ENCODE peak calls at places on chromosomes 11 and 22, in nine cellular contexts. N is AG04450; P is right cardiac atrium; X is Panc1; A is trophoblast cell; J is ascending aorta; O is CD4-positive, alpha-beta memory T cell; M is gastrocnemius medialis; K is lung. H is an unnamed sample.

GRCh38 chr22:36431977-36432376 is 44.2 kb upstream of the MYH9 start:
- DNase-seq in K (no peak), A (no peak), O (no peak), P (no peak), X (no peak), J (no peak), N (no peak), M (no peak), H (no peak)

GRCh38 chr11:10864688-10865087 is 6.8 kb upstream of the ZBED5 start:
- DNase-seq in K (no peak), N (no peak), P (no peak), A (no peak), X (no peak), M (no peak), J (no peak), O (no peak), H (no peak)

GRCh38 chr11:18463439-18463838 is 7.8 kb downstream of the LDHAL6A start:
- DNase-seq in X (no peak), J (no peak), M (no peak), P (no peak), A (no peak), K (no peak), N (no peak), O (no peak), H (no peak)

GRCh38 chr22:38570841-38571364 is 920 bp upstream of the DMC1 start:
- DNase-seq in P (peak; percentile 72), K (no peak), O (peak; percentile 34), M (no peak), A (no peak), J (peak; percentile 9), N (no peak), X (no peak), H (no peak)

GRCh38 chr11:60530454-60530853 is 15.3 kb downstream of the MS4A13 start:
- DNase-seq in K (no peak), J (no peak), P (no peak), A (no peak), X (no peak), O (no peak), N (no peak), M (no peak), H (no peak)

GRCh38 chr22:42990131-42990838 is 24.7 kb downstream of the PACSIN2 start:
- DNase-seq in X (peak; percentile 24), A (peak; percentile 92), J (no peak), M (peak; percentile 48), O (no peak), K (no peak), P (peak; percentile 55), N (no peak), H (no peak)

GRCh38 chr22:45155050-45155840 is 8.5 kb upstream of the NUP50 start:
- DNase-seq in M (no peak), A (no peak), N (no peak), X (no peak), O (no peak), K (no peak), P (no peak), J (no peak), H (no peak)

GRCh38 chr11:78961186-78961782 is 386.6 kb upstream of the NARS2 start:
- DNase-seq in A (peak; percentile 44), M (no peak), P (no peak), K (peak; percentile 41), X (no peak), O (no peak), N (no peak), J (no peak), H (peak; percentile 37)

GRCh38 chr11:118156531-118157185 is 4.0 kb upstream of the SCN4B start:
- DNase-seq in N (no peak), O (peak; percentile 32), X (no peak), J (no peak), M (peak; percentile 38), K (no peak), A (no peak), P (no peak), H (no peak)

GRCh38 chr11:13874596-13874995 is 87.9 kb upstream of the SPON1 start:
- DNase-seq in M (no peak), O (no peak), J (no peak), N (no peak), K (no peak), P (no peak), A (no peak), X (no peak), H (no peak)

GRCh38 chr22:49310354-49310753 is 517.3 kb downstream of the BRD1 start:
- DNase-seq in N (no peak), P (no peak), J (no peak), M (no peak), O (no peak), K (no peak), A (no peak), X (no peak), H (no peak)

GRCh38 chr22:39486951-39487825 is 14.9 kb upstream of the MIEF1 start:
- DNase-seq in X (no peak), N (no peak), A (no peak), M (no peak), P (peak; percentile 56), J (no peak), K (no peak), O (no peak), H (no peak)

DNA sequence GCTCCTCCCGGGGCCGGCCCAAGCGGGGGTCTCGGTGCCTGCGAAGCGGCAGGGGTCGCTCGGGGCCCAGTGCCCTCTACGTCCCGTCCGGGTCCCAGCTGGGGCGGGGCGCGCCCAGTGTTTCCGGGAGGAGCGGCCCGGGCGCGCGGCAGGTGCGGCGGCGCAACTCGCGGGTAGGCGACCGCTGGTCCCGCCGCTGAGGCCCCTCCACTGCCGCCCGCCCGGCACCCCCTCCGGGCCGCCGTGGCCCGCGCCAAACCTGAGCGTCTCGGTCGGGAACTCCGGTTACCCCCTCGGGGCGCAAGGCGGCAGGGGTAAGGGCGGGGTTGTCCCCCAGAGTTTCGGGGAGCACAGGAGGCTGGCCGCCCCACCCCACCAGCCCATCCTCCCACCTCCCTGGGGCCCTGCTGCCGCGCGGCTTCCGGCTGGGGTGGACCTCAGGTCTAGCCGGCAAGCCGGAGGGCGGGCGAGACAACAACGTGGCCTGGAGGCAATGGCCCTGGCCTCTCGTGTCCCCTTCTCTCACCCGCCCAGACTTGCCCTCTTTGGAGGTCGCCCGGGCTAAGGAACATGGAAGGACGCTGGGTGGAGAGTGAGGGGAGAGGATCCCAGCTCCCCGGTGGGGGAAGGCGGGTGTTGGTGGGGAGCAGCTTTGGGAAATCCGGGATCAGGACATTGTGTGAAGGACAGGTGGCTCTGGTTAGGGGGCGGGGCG is 416 bp upstream of the CRACR2B start:
- DNase-seq in P (peak; percentile 78), J (no peak), N (no peak), K (peak; percentile 61), X (no peak), O (no peak), A (no peak), M (no peak), H (no peak)
- H3K27ac ChIP-seq in P (peak overlapping the region; percentile 38), J (no peak overlapping the region), N (no peak overlapping the region), K (peak overlapping the region; percentile 41), X (peak overlapping the region; percentile 92), O (no peak overlapping the region), A (no peak overlapping the region), M (peak overlapping the region; percentile 52), H (no peak overlapping the region)

GRCh38 chr11:98701541-98701940 is 319.2 kb upstream of the CNTN5 start:
- DNase-seq in P (no peak), A (no peak), K (no peak), M (no peak), N (no peak), O (no peak), X (no peak), J (no peak), H (no peak)
- H3K27ac ChIP-seq in P (no peak overlapping the region), A (no peak overlapping the region), K (no peak overlapping the region), M (no peak overlapping the region), N (no peak overlapping the region), O (no peak overlapping the region), X (no peak overlapping the region), J (no peak overlapping the region), H (no peak overlapping the region)

GRCh38 chr11:9266926-9267325 is 1.8 kb upstream of the DENND5A start:
- DNase-seq in N (no peak), P (no peak), J (no peak), A (no peak), X (no peak), K (no peak), M (no peak), O (no peak), H (no peak)

GRCh38 chr11:9267680-9268079 is 2.5 kb upstream of the DENND5A start:
- DNase-seq in N (no peak), K (no peak), M (no peak), X (no peak), P (no peak), A (no peak), O (no peak), J (no peak), H (no peak)

GRCh38 chr11:9265211-9266131 is at the start of gene DENND5A:
- DNase-seq in K (peak; percentile 84), M (peak; percentile 63), J (peak; percentile 39), X (peak; percentile 27), N (peak; percentile 51), P (peak; percentile 95), O (peak; percentile 35), A (peak; percentile 74), H (no peak)

GRCh38 chr11:9264381-9265210 is 554 bp downstream of the DENND5A start:
- DNase-seq in P (peak; percentile 86), K (peak; percentile 64), N (no peak), X (no peak), A (peak; percentile 53), J (peak; percentile 56), M (peak; percentile 38), O (no peak), H (no peak)

GRCh38 chr11:9266132-9266736 is 1.1 kb upstream of the DENND5A start:
- DNase-seq in O (no peak), A (no peak), J (no peak), X (no peak), P (no peak), N (no peak), M (no peak), K (no peak), H (no peak)
- H3K27ac ChIP-seq in O (no peak overlapping the region), A (no peak overlapping the region), J (peak overlapping the region; percentile 96), X (peak overlapping the region; percentile 88), P (peak overlapping the region; percentile 90), N (no peak overlapping the region), M (peak overlapping the region; percentile 63), K (peak overlapping the region; percentile 95), H (no peak overlapping the region)

GRCh38 chr11:123303924-123304323 is 108.9 kb upstream of the CLMP start:
- DNase-seq in X (no peak), O (peak; percentile 23), N (no peak), J (no peak), P (no peak), M (no peak), A (no peak), K (no peak), H (no peak)

GRCh38 chr11:123307276-123307675 is 112.2 kb upstream of the CLMP start:
- DNase-seq in K (no peak), X (no peak), M (no peak), P (no peak), O (no peak), J (no peak), A (no peak), N (no peak), H (no peak)

GRCh38 chr11:123306531-123306930 is 111.5 kb upstream of the CLMP start:
- DNase-seq in N (no peak), X (no peak), M (no peak), P (no peak), A (no peak), K (no peak), J (no peak), O (no peak), H (no peak)

GRCh38 chr11:123304828-123305530 is 109.9 kb upstream of the CLMP start:
- DNase-seq in N (no peak), X (no peak), O (no peak), K (peak; percentile 38), J (no peak), M (no peak), A (no peak), P (no peak), H (no peak)

GRCh38 chr11:123305601-123306000 is 110.6 kb upstream of the CLMP start:
- DNase-seq in J (no peak), M (no peak), P (no peak), A (no peak), X (no peak), K (no peak), O (no peak), N (no peak), H (no peak)
- H3K27ac ChIP-seq in J (no peak overlapping the region), M (no peak overlapping the region), P (no peak overlapping the region), A (no peak overlapping the region), X (no peak overlapping the region), K (peak overlapping the region; percentile 10), O (no peak overlapping the region), N (no peak overlapping the region), H (no peak overlapping the region)